ENCODE peak calls at places on chromosome 20, in seven cellular contexts. O, B, S, Z, Y, P and T are unnamed samples.
A peak's percentile ranks its signal among the peaks of the same experiment; 100 is the strongest.

GRCh38 chr20:62657956-62658355 is 15.7 kb downstream of the SLCO4A1 start:
- DNase-seq in O (no peak), B (no peak), S (no peak), Z (no peak), Y (no peak), P (no peak), T (no peak)

GRCh38 chr20:3358676-3359340 is 48.7 kb downstream of the DNAAF9 start:
- DNase-seq in O (no peak), B (no peak), S (no peak), Z (no peak), Y (no peak), P (no peak), T (no peak)

GRCh38 chr20:44398303-44398702 is 42.8 kb downstream of the HNF4A start:
- DNase-seq in O (no peak), B (no peak), S (no peak), Z (peak; percentile 85), Y (peak; percentile 91), P (peak; percentile 50), T (no peak)

GRCh38 chr20:62616728-62617621 is 25.3 kb upstream of the SLCO4A1 start:
- DNase-seq in O (peak; percentile 66), B (peak; percentile 79), S (peak; percentile 88), Z (peak; percentile 20), Y (peak; percentile 77), P (peak; percentile 83), T (no peak)

GRCh38 chr20:17959257-17959627 is 9.4 kb downstream of the SNX5 start:
- DNase-seq in O (no peak), B (no peak), S (no peak), Z (no peak), Y (no peak), P (no peak), T (no peak)

GRCh38 chr20:63096681-63097335 is 90.0 kb upstream of the BHLHE23 start:
- DNase-seq in O (no peak), B (no peak), S (peak; percentile 29), Z (no peak), Y (no peak), P (no peak), T (no peak)

GRCh38 chr20:51345601-51346101 is 196.9 kb downstream of the NFATC2 start:
- DNase-seq in O (no peak), B (no peak), S (no peak), Z (peak; percentile 39), Y (peak; percentile 46), P (peak; percentile 78), T (no peak)

GRCh38 chr20:34709044-34709835 is 5.1 kb downstream of the TP53INP2 start:
- DNase-seq in O (peak; percentile 84), B (peak; percentile 81), S (peak; percentile 89), Z (peak; percentile 68), Y (peak; percentile 86), P (peak; percentile 91), T (no peak)

GRCh38 chr20:21127201-21127981 is 1.5 kb downstream of the KIZ start:
- DNase-seq in O (no peak), B (no peak), S (no peak), Z (no peak), Y (no peak), P (no peak), T (no peak)

GRCh38 chr20:51008718-51009117 is 14.2 kb downstream of the KCNG1 start:
- DNase-seq in O (no peak), B (no peak), S (no peak), Z (no peak), Y (no peak), P (no peak), T (no peak)

GRCh38 chr20:5508044-5508443 is 191.3 kb upstream of the PROKR2 start:
- DNase-seq in O (no peak), B (no peak), S (no peak), Z (no peak), Y (no peak), P (no peak), T (no peak)

GRCh38 chr20:14963262-14963663 is 625.9 kb upstream of the FLRT3 start:
- DNase-seq in O (no peak), B (no peak), S (no peak), Z (peak; percentile 36), Y (peak; percentile 4), P (no peak), T (no peak)

GRCh38 chr20:63502671-63503172 is 3.8 kb upstream of the EEF1A2 start:
- DNase-seq in O (no peak), B (no peak), S (peak; percentile 56), Z (no peak), Y (no peak), P (no peak), T (no peak)

GRCh38 chr20:51338692-51339440 is 203.7 kb downstream of the NFATC2 start:
- DNase-seq in O (no peak), B (no peak), S (no peak), Z (peak; percentile 89), Y (peak; percentile 76), P (no peak), T (no peak)

GRCh38 chr20:47278907-47279348 is 77.6 kb downstream of the ZMYND8 start:
- DNase-seq in O (no peak), B (no peak), S (no peak), Z (peak; percentile 54), Y (peak; percentile 33), P (no peak), T (no peak)

GRCh38 chr20:50295762-50296449 is 105.3 kb downstream of the CEBPB start:
- DNase-seq in O (no peak), B (no peak), S (peak; percentile 62), Z (no peak), Y (no peak), P (no peak), T (no peak)

GRCh38 chr20:38728911-38729642 is 4.8 kb downstream of the SLC32A1 start:
- DNase-seq in O (no peak), B (no peak), S (no peak), Z (no peak), Y (no peak), P (no peak), T (no peak)

GRCh38 chr20:35312348-35312747 is 20.1 kb upstream of the FAM83C start:
- DNase-seq in O (no peak), B (peak; percentile 62), S (no peak), Z (peak; percentile 93), Y (peak; percentile 78), P (peak; percentile 86), T (no peak)

GRCh38 chr20:2358006-2358405 is 22.7 kb upstream of the TGM6 start:
- DNase-seq in O (no peak), B (no peak), S (no peak), Z (no peak), Y (no peak), P (no peak), T (no peak)

DNA sequence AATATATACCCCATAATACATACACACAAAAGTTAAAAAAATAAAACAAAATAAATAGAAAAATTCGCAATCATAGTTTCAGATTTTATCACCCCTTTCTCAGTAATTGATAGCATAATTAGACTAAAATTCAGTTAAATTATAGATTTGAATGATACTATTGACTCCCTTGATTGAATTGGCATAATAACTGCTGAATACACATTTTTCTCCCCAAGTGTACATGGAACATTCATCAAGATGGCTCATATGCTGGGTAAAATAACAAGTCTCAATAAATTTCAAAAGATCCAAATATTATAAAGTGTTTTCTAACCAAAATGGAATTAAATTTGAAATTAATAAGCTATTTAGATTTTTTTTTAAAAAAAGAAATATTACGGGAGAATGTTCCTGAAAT is 616.1 kb downstream of the MAFB start:
- DNase-seq in O (no peak), B (no peak), S (no peak), Z (no peak), Y (no peak), P (no peak), T (no peak)
- H3K9me3 ChIP-seq in O (no peaks in the 10 kb centered on the region), B (no peaks in the 10 kb centered on the region), S (peaks cover 6% of the 10 kb centered on the region), Z (no peaks in the 10 kb centered on the region), Y (peaks cover 5% of the 10 kb centered on the region), P (peaks cover 17% of the 10 kb centered on the region), T (no peaks in the 10 kb centered on the region)

GRCh38 chr20:48461351-48461750 is 366.4 kb downstream of the PREX1 start:
- DNase-seq in O (no peak), B (no peak), S (no peak), Z (no peak), Y (no peak), P (no peak), T (no peak)

GRCh38 chr20:48460681-48461080 is 367.1 kb downstream of the PREX1 start:
- DNase-seq in O (no peak), B (no peak), S (no peak), Z (no peak), Y (no peak), P (no peak), T (no peak)

GRCh38 chr20:48465271-48465670 is 362.5 kb downstream of the PREX1 start:
- DNase-seq in O (no peak), B (no peak), S (no peak), Z (no peak), Y (no peak), P (no peak), T (no peak)

GRCh38 chr20:48463916-48464315 is 363.9 kb downstream of the PREX1 start:
- DNase-seq in O (no peak), B (no peak), S (no peak), Z (peak; percentile 74), Y (peak; percentile 46), P (peak; percentile 43), T (no peak)

GRCh38 chr20:48463096-48463710 is 364.6 kb downstream of the PREX1 start:
- DNase-seq in O (no peak), B (no peak), S (peak; percentile 59), Z (no peak), Y (no peak), P (no peak), T (no peak)
- H3K4me3 ChIP-seq in O (no peak overlapping the region), B (no peak overlapping the region), S (no peak overlapping the region), Z (no peak overlapping the region), Y (no peak overlapping the region), P (no peak overlapping the region), T (no peak overlapping the region)

DNA sequence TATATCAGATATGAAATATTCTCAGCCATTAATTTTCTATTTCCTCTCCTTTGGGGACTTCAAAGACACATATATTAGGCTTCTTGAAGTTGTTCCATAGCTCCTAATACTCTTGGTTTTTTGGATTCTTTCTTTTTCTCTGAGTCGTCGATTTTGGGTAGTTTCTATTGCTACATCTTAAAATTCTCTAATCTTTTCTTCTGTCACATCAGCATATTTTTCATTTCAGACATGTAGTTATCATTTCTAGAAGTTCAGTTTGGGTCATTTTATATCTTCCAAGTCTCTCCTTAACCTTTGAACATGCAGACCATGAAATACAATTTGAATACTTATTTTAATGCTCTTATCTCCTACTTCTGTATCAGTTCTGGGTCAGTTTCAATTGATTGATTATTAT is 38.9 kb upstream of the SCRT2 start:
- DNase-seq in O (no peak), B (no peak), S (no peak), Z (no peak), Y (no peak), P (no peak), T (no peak)
- H3K9me3 ChIP-seq in O (peaks cover 22% of the 10 kb centered on the region), B (no peaks in the 10 kb centered on the region), S (peaks cover 8% of the 10 kb centered on the region), Z (no peaks in the 10 kb centered on the region), Y (no peaks in the 10 kb centered on the region), P (peaks cover 48% of the 10 kb centered on the region), T (no peaks in the 10 kb centered on the region)

GRCh38 chr20:57470212-57470522 is 54.8 kb downstream of the CTCFL start:
- DNase-seq in O (no peak), B (no peak), S (no peak), Z (no peak), Y (no peak), P (no peak), T (no peak)
- H3K4me3 ChIP-seq in O (no peak overlapping the region), B (no peak overlapping the region), S (no peak overlapping the region), Z (no peak overlapping the region), Y (peak overlapping the region; percentile 3), P (no peak overlapping the region), T (no peak overlapping the region)

GRCh38 chr20:36988494-36988966 is 37.0 kb upstream of the SAMHD1 start:
- DNase-seq in O (no peak), B (peak; percentile 31), S (no peak), Z (peak; percentile 16), Y (peak; percentile 62), P (peak; percentile 3), T (no peak)
- H3K9me3 ChIP-seq in O (peaks cover 8% of the 10 kb centered on the region), B (peaks cover 5% of the 10 kb centered on the region), S (no peaks in the 10 kb centered on the region), Z (no peaks in the 10 kb centered on the region), Y (no peaks in the 10 kb centered on the region), P (peaks cover 9% of the 10 kb centered on the region), T (no peaks in the 10 kb centered on the region)

GRCh38 chr20:57627339-57627738 is 7.1 kb upstream of the ZBP1 start:
- DNase-seq in O (no peak), B (no peak), S (no peak), Z (no peak), Y (no peak), P (no peak), T (no peak)
- H3K4me3 ChIP-seq in O (no peak overlapping the region), B (no peak overlapping the region), S (no peak overlapping the region), Z (no peak overlapping the region), Y (no peak overlapping the region), P (no peak overlapping the region), T (no peak overlapping the region)